ENCODE peak calls at places on chromosome 19, in five cellular contexts. P is cardiac muscle cell, S is left lung, X is hepatocyte, N is lung. I is an unnamed sample. For H3K4me1, the result is how much of the 10 kb centered on the place peaks cover.

GRCh38 chr19:36950335-36951119 is 34.4 kb downstream of the ZNF568 start:
- DNase-seq in P (no peak), S (no peak), X (no peak), N (no peak), I (no peak)

GRCh38 chr19:12834976-12835757 is 788 bp upstream of the RTBDN start:
- DNase-seq in P (peak), S (no peak), X (peak), N (no peak), I (peak)

GRCh38 chr19:21698215-21698614 is 69.2 kb downstream of the ZNF100 start:
- DNase-seq in P (peak), S (no peak), X (peak), N (no peak), I (no peak)

GRCh38 chr19:47499863-47500830 is 14.7 kb downstream of the NAPA start:
- DNase-seq in P (no peak), S (peak), X (no peak), N (no peak), I (no peak)

GRCh38 chr19:16202320-16203255 is 4.9 kb downstream of the AP1M1 start:
- DNase-seq in P (no peak), S (no peak), X (no peak), N (no peak), I (no peak)

GRCh38 chr19:44758596-44758995 is 10.1 kb downstream of the BCL3 start:
- DNase-seq in P (peak), S (no peak), X (peak), N (no peak), I (peak)

GRCh38 chr19:800360-801029 is 3.2 kb downstream of the PTBP1 start:
- DNase-seq in P (peak), S (no peak), X (peak), N (no peak), I (peak)

GRCh38 chr19:633068-633785 is at the start of gene POLRMT:
- DNase-seq in P (peak), S (peak), X (peak), N (peak), I (peak)

GRCh38 chr19:19463348-19464117 is 51.8 kb downstream of the TSSK6 start:
- DNase-seq in P (peak), S (peak), X (no peak), N (no peak), I (no peak)

GRCh38 chr19:42148270-42148669 is 16.0 kb upstream of the POU2F2 start:
- DNase-seq in P (no peak), S (no peak), X (no peak), N (no peak), I (no peak)

GRCh38 chr19:45528744-45529453 is 21.6 kb downstream of the VASP start:
- DNase-seq in P (peak), S (peak), X (peak), N (peak), I (peak)

GRCh38 chr19:46022061-46022430 is 807 bp downstream of the PGLYRP1 start:
- DNase-seq in P (no peak), S (peak), X (no peak), N (no peak), I (no peak)

GRCh38 chr19:40274585-40275544 is 10.3 kb downstream of the AKT2 start:
- DNase-seq in P (no peak), S (peak), X (peak), N (no peak), I (no peak)

GRCh38 chr19:33819875-33820781 is 23.5 kb downstream of the KCTD15 start:
- DNase-seq in P (peak), S (peak), X (peak), N (peak), I (peak)

GRCh38 chr19:42965204-42965603 is 28.2 kb upstream of the PSG7 start:
- DNase-seq in P (no peak), S (no peak), X (no peak), N (no peak), I (no peak)

GRCh38 chr19:39038098-39038497 is 5.7 kb upstream of the FBXO27 start:
- DNase-seq in P (peak), S (no peak), X (peak), N (peak), I (peak)

GRCh38 chr19:40304306-40304705 is 19.2 kb upstream of the AKT2 start:
- DNase-seq in P (no peak), S (no peak), X (no peak), N (no peak), I (no peak)

GRCh38 chr19:46834121-46834520 is 16.5 kb downstream of the AP2S1 start:
- DNase-seq in P (no peak), S (no peak), X (no peak), N (no peak), I (no peak)

GRCh38 chr19:43611788-43612187 is at the start of gene SRRM5:
- DNase-seq in P (no peak), S (no peak), X (no peak), N (no peak), I (no peak)

GRCh38 chr19:13953021-13953531 is 767 bp downstream of the DCAF15 start:
- DNase-seq in P (peak), S (no peak), X (peak), N (no peak), I (no peak)

GRCh38 chr19:45455707-45456499 is 11.9 kb upstream of the FOSB start:
- DNase-seq in P (peak), S (peak), X (peak), N (peak), I (peak)

GRCh38 chr19:54158812-54159351 is 639 bp downstream of the LENG1 start:
- DNase-seq in P (peak), S (peak), X (no peak), N (no peak), I (peak)

GRCh38 chr19:54160948-54161347 is 1.4 kb upstream of the LENG1 start:
- DNase-seq in P (no peak), S (no peak), X (no peak), N (no peak), I (no peak)

GRCh38 chr19:54156953-54157352 is 2.6 kb downstream of the LENG1 start:
- DNase-seq in P (no peak), S (no peak), X (peak), N (no peak), I (no peak)

GRCh38 chr19:54160182-54160811 is 776 bp upstream of the LENG1 start:
- DNase-seq in P (peak), S (no peak), X (peak), N (no peak), I (no peak)

DNA sequence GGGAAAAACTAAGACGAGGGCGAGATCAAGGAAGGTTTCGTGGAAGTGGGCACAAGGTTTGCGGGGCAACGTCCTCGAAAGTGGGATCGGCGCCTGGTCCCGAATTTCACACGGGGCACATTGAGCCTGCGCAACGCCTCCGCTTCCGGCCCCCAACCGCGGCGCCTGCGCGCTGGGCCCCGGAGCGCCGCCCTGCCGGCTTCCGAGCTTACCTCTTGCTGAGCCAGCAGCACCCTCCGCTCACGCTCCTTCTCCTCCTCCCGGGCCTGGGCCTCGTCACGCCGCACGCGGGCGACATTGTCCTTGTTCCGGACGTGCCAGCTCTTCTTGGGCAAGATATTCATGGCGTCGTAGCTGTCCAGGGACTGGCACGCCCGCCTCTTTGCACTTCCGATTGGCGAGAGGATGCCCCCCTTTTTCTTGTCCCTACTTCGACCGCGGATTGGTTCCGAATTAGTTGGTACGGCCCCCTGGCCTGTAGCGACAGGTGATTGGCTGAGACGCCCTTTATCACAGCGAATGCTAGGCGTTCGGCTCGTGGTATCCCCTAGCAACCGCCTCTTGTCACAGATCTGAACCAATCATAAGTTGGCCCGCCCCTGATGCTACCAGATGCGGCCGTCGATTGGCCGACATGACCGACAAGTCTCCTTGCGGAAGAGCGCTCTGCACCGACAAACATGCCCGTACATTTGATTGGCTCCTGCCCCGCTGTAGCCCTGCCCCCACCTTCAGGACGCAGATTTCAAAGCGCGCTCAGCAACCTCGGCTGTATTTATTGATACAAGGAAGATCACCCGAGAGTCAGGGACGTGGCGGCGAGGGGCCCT is at the start of gene LENG1:
- DNase-seq in P (peak), S (peak), X (peak), N (peak), I (peak)
- H3K4me1 ChIP-seq in P (under half), S (half or more), X (under half), N (under half), I (under half)

DNA sequence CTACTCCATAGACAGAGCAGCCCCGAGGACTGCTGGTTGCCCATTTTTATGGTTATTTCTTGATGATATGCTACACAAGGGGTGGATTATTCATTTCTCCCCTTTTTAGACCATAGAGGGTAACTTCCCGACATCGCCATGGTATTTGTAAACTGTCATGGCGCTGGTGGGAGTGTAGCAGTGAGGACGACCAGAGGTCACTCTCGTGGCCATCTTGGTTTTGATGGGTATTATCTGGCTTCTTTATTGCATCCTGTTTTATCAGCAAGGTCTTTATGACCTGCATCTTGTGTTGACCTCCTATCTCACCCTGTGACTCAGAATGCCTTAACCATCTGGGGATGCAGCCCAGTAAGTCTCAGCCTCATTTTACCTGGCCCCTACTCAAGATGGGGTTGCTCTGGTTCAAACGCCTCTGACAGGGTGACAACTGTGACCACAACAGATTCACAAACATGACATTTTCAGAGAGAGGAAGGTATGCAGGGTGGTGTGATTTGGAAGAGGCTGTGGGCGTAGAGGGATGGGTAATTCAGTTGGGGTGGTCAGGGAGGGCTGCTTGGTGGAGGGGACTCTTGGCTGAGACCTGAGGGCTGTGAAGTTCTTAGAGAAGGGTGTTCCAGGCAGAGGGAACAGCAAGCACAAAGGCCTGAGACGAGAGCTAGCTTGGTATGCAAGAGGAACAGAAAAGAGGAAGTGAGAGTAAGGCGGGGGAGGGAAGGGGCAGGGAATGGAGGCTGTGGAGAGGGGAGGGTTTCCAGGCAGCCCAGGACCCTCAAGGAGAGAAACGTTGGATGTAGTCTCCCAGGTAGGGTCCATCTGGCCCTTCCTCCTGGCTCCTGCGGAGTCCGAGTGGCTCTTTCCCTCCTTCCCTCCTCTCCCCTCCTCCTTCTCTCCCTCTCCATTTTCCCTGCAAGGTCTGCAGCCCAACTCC is 23.5 kb downstream of the FAM187B start:
- DNase-seq in P (no peak), S (no peak), X (no peak), N (no peak), I (no peak)
- H3K27ac ChIP-seq in P (no peak), S (no peak), X (no peak), N (peak), I (no peak)

DNA sequence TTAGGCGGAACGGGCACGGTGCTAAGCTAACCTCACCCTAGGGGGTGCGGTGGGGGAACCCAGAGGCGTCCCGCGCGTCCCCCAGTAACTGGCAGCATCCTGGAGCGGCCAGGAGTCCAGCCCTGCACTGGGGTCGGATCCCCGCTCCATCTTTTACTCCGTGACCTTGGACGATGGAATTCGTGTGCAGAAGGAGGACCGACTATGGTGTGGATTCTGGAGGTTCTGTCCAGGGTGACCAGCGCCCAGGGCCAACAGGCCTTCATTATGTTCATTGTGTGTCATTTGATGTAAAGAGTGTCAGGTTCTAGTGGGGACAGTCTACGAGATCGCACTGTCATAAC is 650 bp downstream of the SPPL2B start:
- DNase-seq in P (no peak), S (no peak), X (no peak), N (no peak), I (no peak)
- H3K4me1 ChIP-seq in P (under half), S (half or more), X (under half), N (under half), I (under half)

GRCh38 chr19:10620786-10621185 is 4.6 kb upstream of the SLC44A2 start:
- DNase-seq in P (no peak), S (no peak), X (no peak), N (no peak), I (no peak)
- H3K27ac ChIP-seq in P (no peak), S (no peak), X (no peak), N (no peak), I (no peak)

DNA sequence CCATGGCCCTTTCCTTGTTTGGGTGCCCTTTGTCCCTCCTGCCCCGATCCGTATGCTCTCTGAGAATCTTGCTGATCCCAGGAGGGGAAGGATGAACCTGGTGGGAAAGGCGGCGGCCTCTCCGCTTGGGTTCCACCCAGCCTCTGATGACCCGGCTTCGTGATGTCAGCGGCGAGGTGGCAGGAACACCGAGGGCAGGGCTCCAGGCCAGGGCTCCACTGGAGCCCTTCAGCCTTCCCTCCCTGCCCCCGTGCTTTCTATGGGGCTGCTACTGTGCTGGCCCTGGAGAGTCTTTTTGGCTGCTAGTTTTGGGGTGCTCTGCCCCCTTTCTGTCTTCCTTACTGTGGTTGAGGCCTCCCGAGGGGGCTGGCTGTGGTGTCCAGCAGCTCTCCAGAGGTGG is 11.9 kb upstream of the LIN7B start:
- DNase-seq in P (no peak), S (no peak), X (no peak), N (no peak), I (no peak)
- H3K4me1 ChIP-seq in P (under half), S (under half), X (under half), N (under half), I (under half)

GRCh38 chr19:48645652-48646191 is at the start of gene CA11:
- DNase-seq in P (peak), S (no peak), X (peak), N (no peak), I (no peak)
- H3K27ac ChIP-seq in P (peak), S (peak), X (peak), N (peak), I (peak)

I was measured in pancreas.